ENCODE peak calls at places on chromosomes 3 and 15, in nine cellular contexts. One of them, this sample, is unnamed.

GRCh38 chr3:48130321-48130881 is 57.8 kb downstream of the CDC25A start:
- DNase-seq in A172: peak
- DNase-seq in stimulated activated effector memory CD8-positive, alpha-beta T cell treated with anti-CD3 and anti-CD28 coated beads, Interleukin-12 subunit alpha, Interleukin-12 subunit beta, amount 100 ng/mL, for 72 hours: no peak
- DNase-seq in NCI-H82: no peak
- DNase-seq in H1: no peak
- DNase-seq in Ammon's horn: peak
- DNase-seq in stromal cell of bone marrow: peak
- DNase-seq in LoVo: no peak
- DNase-seq in HTR-8/SVneo: peak
- DNase-seq in this sample: no peak

GRCh38 chr3:44568561-44568960 is 13.6 kb downstream of the ZKSCAN7 start:
- DNase-seq in LoVo: no peak
- DNase-seq in H1: no peak
- DNase-seq in HTR-8/SVneo: no peak
- DNase-seq in stromal cell of bone marrow: no peak
- DNase-seq in A172: no peak
- DNase-seq in Ammon's horn: no peak
- DNase-seq in NCI-H82: no peak
- DNase-seq in stimulated activated effector memory CD8-positive, alpha-beta T cell treated with anti-CD3 and anti-CD28 coated beads, Interleukin-12 subunit alpha, Interleukin-12 subunit beta, amount 100 ng/mL, for 72 hours: no peak
- DNase-seq in this sample: no peak

GRCh38 chr15:91609231-91609630 is 244.3 kb upstream of the SLCO3A1 start:
- DNase-seq in LoVo: no peak
- DNase-seq in A172: no peak
- DNase-seq in stromal cell of bone marrow: no peak
- DNase-seq in stimulated activated effector memory CD8-positive, alpha-beta T cell treated with anti-CD3 and anti-CD28 coated beads, Interleukin-12 subunit alpha, Interleukin-12 subunit beta, amount 100 ng/mL, for 72 hours: no peak
- DNase-seq in HTR-8/SVneo: no peak
- DNase-seq in H1: no peak
- DNase-seq in NCI-H82: no peak
- DNase-seq in Ammon's horn: no peak
- DNase-seq in this sample: no peak

GRCh38 chr3:143314291-143315093 is 194.9 kb downstream of the CHST2 start:
- DNase-seq in stimulated activated effector memory CD8-positive, alpha-beta T cell treated with anti-CD3 and anti-CD28 coated beads, Interleukin-12 subunit alpha, Interleukin-12 subunit beta, amount 100 ng/mL, for 72 hours: no peak
- DNase-seq in LoVo: no peak
- DNase-seq in A172: no peak
- DNase-seq in Ammon's horn: no peak
- DNase-seq in stromal cell of bone marrow: peak
- DNase-seq in NCI-H82: no peak
- DNase-seq in HTR-8/SVneo: no peak
- DNase-seq in H1: no peak
- DNase-seq in this sample: no peak

GRCh38 chr15:55254916-55255679 is 34.5 kb downstream of the RAB27A start:
- DNase-seq in stimulated activated effector memory CD8-positive, alpha-beta T cell treated with anti-CD3 and anti-CD28 coated beads, Interleukin-12 subunit alpha, Interleukin-12 subunit beta, amount 100 ng/mL, for 72 hours: no peak
- DNase-seq in NCI-H82: no peak
- DNase-seq in LoVo: no peak
- DNase-seq in stromal cell of bone marrow: no peak
- DNase-seq in H1: no peak
- DNase-seq in HTR-8/SVneo: no peak
- DNase-seq in A172: no peak
- DNase-seq in Ammon's horn: no peak
- DNase-seq in this sample: no peak

GRCh38 chr3:14435175-14436011 is 33.0 kb downstream of the SLC6A6 start:
- DNase-seq in H1: no peak
- DNase-seq in HTR-8/SVneo: no peak
- DNase-seq in LoVo: no peak
- DNase-seq in NCI-H82: no peak
- DNase-seq in stimulated activated effector memory CD8-positive, alpha-beta T cell treated with anti-CD3 and anti-CD28 coated beads, Interleukin-12 subunit alpha, Interleukin-12 subunit beta, amount 100 ng/mL, for 72 hours: no peak
- DNase-seq in Ammon's horn: no peak
- DNase-seq in stromal cell of bone marrow: no peak
- DNase-seq in A172: peak
- DNase-seq in this sample: no peak

GRCh38 chr15:60070838-60071493 is 66.9 kb downstream of the FOXB1 start:
- DNase-seq in LoVo: peak
- DNase-seq in NCI-H82: no peak
- DNase-seq in stromal cell of bone marrow: peak
- DNase-seq in H1: no peak
- DNase-seq in stimulated activated effector memory CD8-positive, alpha-beta T cell treated with anti-CD3 and anti-CD28 coated beads, Interleukin-12 subunit alpha, Interleukin-12 subunit beta, amount 100 ng/mL, for 72 hours: no peak
- DNase-seq in HTR-8/SVneo: peak
- DNase-seq in A172: peak
- DNase-seq in Ammon's horn: no peak
- DNase-seq in this sample: no peak

GRCh38 chr15:96428742-96429141 is 98.2 kb downstream of the NR2F2 start:
- DNase-seq in stromal cell of bone marrow: peak
- DNase-seq in LoVo: peak
- DNase-seq in H1: no peak
- DNase-seq in stimulated activated effector memory CD8-positive, alpha-beta T cell treated with anti-CD3 and anti-CD28 coated beads, Interleukin-12 subunit alpha, Interleukin-12 subunit beta, amount 100 ng/mL, for 72 hours: no peak
- DNase-seq in Ammon's horn: no peak
- DNase-seq in A172: peak
- DNase-seq in NCI-H82: no peak
- DNase-seq in HTR-8/SVneo: peak
- DNase-seq in this sample: no peak

GRCh38 chr3:134369861-134370596 is 4.2 kb downstream of the AMOTL2 start:
- DNase-seq in Ammon's horn: no peak
- DNase-seq in stromal cell of bone marrow: no peak
- DNase-seq in HTR-8/SVneo: no peak
- DNase-seq in A172: no peak
- DNase-seq in H1: no peak
- DNase-seq in LoVo: no peak
- DNase-seq in stimulated activated effector memory CD8-positive, alpha-beta T cell treated with anti-CD3 and anti-CD28 coated beads, Interleukin-12 subunit alpha, Interleukin-12 subunit beta, amount 100 ng/mL, for 72 hours: no peak
- DNase-seq in NCI-H82: no peak
- DNase-seq in this sample: no peak

GRCh38 chr3:60303160-60303559 is 948.1 kb downstream of the FHIT start:
- DNase-seq in H1: no peak
- DNase-seq in stimulated activated effector memory CD8-positive, alpha-beta T cell treated with anti-CD3 and anti-CD28 coated beads, Interleukin-12 subunit alpha, Interleukin-12 subunit beta, amount 100 ng/mL, for 72 hours: no peak
- DNase-seq in LoVo: no peak
- DNase-seq in Ammon's horn: no peak
- DNase-seq in NCI-H82: no peak
- DNase-seq in HTR-8/SVneo: no peak
- DNase-seq in stromal cell of bone marrow: no peak
- DNase-seq in A172: no peak
- DNase-seq in this sample: no peak

This sample was measured in activated T-helper 1 cell treated with Interleukin-2 at 50 U/mL for 16 hours.